ENCODE peak calls at places on chromosomes 11 and 22, in four cellular contexts. D is bronchial epithelial cell, B is Panc1, U is breast epithelium. V is an unnamed sample.
A peak's percentile ranks its signal among the peaks of the same experiment; 100 is the strongest.

GRCh38 chr22:22902247-22902962 is 14.8 kb downstream of the IGLL5 start:
- DNase-seq in D (no peak), B (no peak), U (no peak), V (no peak)

GRCh38 chr22:49514656-49515055 is 313.0 kb downstream of the BRD1 start:
- DNase-seq in D (no peak), B (no peak), U (no peak), V (no peak)

GRCh38 chr11:31233425-31233824 is 136.1 kb downstream of the DCDC1 start:
- DNase-seq in D (peak; percentile 34), B (no peak), U (no peak), V (no peak)

GRCh38 chr11:107741044-107741823 is 29.4 kb upstream of the SLN start:
- DNase-seq in D (peak; percentile 36), B (peak; percentile 39), U (no peak), V (no peak)

GRCh38 chr11:3671334-3672254 is at the start of gene CHRNA10:
- DNase-seq in D (no peak), B (no peak), U (no peak), V (no peak)

GRCh38 chr11:35796542-35796941 is 134.0 kb downstream of the TRIM44 start:
- DNase-seq in D (peak; percentile 77), B (peak; percentile 25), U (no peak), V (no peak)

GRCh38 chr11:61480936-61481335 is 27.6 kb upstream of the LRRC10B start:
- DNase-seq in D (no peak), B (no peak), U (no peak), V (no peak)

GRCh38 chr11:12922418-12922817 is 86.7 kb upstream of the RASSF10 start:
- DNase-seq in D (no peak), B (no peak), U (no peak), V (no peak)

GRCh38 chr11:80844110-80844509 is 1403.3 kb upstream of the TENM4 start:
- DNase-seq in D (no peak), B (no peak), U (no peak), V (no peak)

GRCh38 chr11:108983621-108984020 is 318.8 kb downstream of the DDX10 start:
- DNase-seq in D (no peak), B (no peak), U (no peak), V (peak; percentile 76)

GRCh38 chr11:69539416-69540117 is 58.1 kb downstream of the LINC01488 start:
- DNase-seq in D (no peak), B (no peak), U (peak; percentile 46), V (no peak)
- H3K4me3 ChIP-seq in D (no peak overlapping the region), B (no peak overlapping the region), U (peak overlapping the region; percentile 31), V (no peak overlapping the region)

DNA sequence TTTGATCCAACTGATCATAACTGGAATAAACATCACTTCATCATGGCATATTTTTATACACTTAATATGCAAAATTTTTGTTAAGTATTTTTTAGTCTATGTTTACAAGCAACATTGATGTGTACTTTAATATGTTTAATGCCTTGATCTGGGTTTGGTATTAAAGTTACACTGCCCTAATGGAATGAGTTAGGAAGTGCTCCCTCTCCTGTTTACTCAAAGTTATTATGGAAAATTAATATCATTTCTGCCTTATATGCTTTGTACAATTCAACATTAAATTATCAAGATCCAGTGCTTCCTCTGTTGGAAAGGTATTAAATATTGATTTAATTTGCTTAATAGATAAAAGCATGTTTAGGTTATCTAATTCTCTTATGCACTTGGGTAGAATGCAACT is 927.3 kb upstream of the RAG2 start:
- DNase-seq in D (peak; percentile 24), B (no peak), U (no peak), V (no peak)
- TF ChIP-seq CTCF in D (no peak), B (no peak), U (no peak), V (peak; percentile 27)

DNA sequence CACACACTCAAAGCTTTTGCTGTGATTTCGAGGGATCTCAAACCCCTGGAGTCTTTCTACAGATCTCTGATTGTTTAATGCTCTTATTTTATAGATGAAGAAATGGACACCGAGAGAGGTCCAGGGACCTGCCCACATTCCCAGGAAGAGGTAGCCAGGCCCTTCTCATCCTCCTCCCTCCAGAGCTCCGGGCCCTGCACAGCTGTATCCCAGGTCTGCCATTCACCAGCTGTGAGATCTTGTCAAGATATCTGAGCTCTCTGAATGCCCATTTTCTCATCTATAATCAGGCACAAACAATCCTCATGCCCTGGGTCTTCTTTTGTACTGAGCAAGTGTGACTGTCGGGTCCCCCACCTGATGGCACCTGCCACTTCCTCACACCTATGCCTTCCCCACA is 98.2 kb upstream of the ALX4 start:
- DNase-seq in D (no peak), B (no peak), U (no peak), V (no peak)
- H3K4me3 ChIP-seq in D (no peak overlapping the region), B (no peak overlapping the region), U (no peak overlapping the region), V (no peak overlapping the region)

DNA sequence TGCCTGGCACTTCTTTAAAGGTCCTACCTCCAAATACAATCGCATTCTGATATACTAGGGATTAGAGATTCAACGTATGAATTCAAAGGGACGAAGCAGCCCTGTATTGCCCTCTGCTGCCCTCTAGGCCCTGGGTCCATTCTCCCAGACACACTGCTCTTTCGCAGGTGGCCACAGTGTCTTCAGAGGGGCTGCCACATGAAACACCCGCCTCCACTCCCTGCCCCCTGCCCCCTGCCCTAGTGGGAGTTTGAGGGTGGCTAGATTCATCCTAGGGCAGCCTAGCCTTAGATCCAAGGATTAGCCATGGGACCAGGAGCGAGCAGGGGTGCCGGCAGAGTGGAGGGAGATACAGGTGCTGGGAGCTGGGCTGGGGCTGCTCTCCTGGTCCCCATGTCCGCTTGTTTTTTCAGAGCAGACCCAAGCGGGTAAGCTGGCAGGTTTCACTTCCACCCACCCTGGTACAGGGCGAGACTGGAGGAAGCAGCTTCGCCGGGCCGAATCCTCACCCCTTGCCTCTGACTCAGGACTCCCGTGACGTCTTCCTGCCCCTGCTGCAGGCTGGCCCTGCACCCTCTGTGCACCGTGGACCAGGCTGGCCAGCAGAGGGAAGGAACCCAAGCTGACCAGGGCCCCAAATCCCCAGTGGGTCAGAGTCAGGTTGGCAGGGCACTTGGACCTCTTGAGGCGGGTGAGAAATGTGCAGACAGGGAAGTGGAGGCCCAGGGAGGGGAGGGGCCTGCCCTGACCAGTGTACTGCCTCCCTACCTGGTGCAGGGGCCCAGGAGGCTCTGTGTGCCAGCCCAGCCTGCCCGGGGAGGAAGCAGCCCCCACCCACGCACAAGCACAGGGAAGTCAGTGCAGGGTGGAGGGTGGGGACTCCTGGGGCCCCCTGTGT is 28.4 kb upstream of the HMOX1 start:
- DNase-seq in D (peak; percentile 35), B (peak; percentile 12), U (no peak), V (no peak)
- TF ChIP-seq CTCF in D (no peak), B (peak; percentile 83), U (no peak), V (peak; percentile 45)

GRCh38 chr11:128518493-128519207 is 68.7 kb downstream of the ETS1 start:
- DNase-seq in D (no peak), B (no peak), U (no peak), V (no peak)

GRCh38 chr11:128521697-128522062 is 65.7 kb downstream of the ETS1 start:
- DNase-seq in D (no peak), B (no peak), U (no peak), V (no peak)

GRCh38 chr11:128520886-128521696 is 66.3 kb downstream of the ETS1 start:
- DNase-seq in D (no peak), B (no peak), U (no peak), V (no peak)

GRCh38 chr11:128519353-128519752 is 68.0 kb downstream of the ETS1 start:
- DNase-seq in D (no peak), B (no peak), U (no peak), V (no peak)

GRCh38 chr11:128520206-128520885 is 67.0 kb downstream of the ETS1 start:
- DNase-seq in D (no peak), B (no peak), U (no peak), V (no peak)
- H3K4me3 ChIP-seq in D (peak overlapping the region; percentile 79), B (peak overlapping the region; percentile 93), U (peak overlapping the region; percentile 86), V (peak overlapping the region; percentile 94)

GRCh38 chr11:67615455-67616430 is 9.0 kb downstream of the NDUFV1 start:
- DNase-seq in D (no peak), B (no peak), U (no peak), V (no peak)
- TF ChIP-seq CTCF in D (peak; percentile 81), B (peak; percentile 89), U (no peak), V (peak; percentile 66)